ENCODE peak calls at places on chromosomes 12 and 14, in eight cellular contexts. B, J, F, X, K, D, V and C are unnamed samples.

GRCh38 chr12:103933237-103933636 is 3.0 kb downstream of the HSP90B1 start:
- DNase-seq in V (no peak), X (no peak), K (no peak), B (no peak), F (no peak), D (no peak), J (no peak), C (no peak)

GRCh38 chr12:108578264-108578663 is 15.9 kb downstream of the ISCU start:
- DNase-seq in B (no peak), J (no peak), X (no peak), K (no peak), F (no peak), V (no peak), D (no peak), C (no peak)

GRCh38 chr12:106178582-106178981 is 39.8 kb upstream of the NUAK1 start:
- DNase-seq in D (no peak), V (no peak), J (no peak), F (no peak), B (no peak), X (no peak), K (no peak), C (no peak)

GRCh38 chr12:132610051-132610759 is at the start of gene LRCOL1:
- DNase-seq in X (no peak), V (peak), D (no peak), F (peak), K (no peak), B (no peak), J (no peak), C (no peak)

GRCh38 chr12:12465522-12465921 is 97.1 kb downstream of the DUSP16 start:
- DNase-seq in V (no peak), F (no peak), B (no peak), X (no peak), J (no peak), K (no peak), D (no peak), C (no peak)

GRCh38 chr14:39182770-39183684 is 8.0 kb downstream of the PNN start:
- DNase-seq in D (no peak), J (no peak), X (no peak), B (no peak), F (no peak), V (no peak), K (no peak), C (no peak)

GRCh38 chr14:58098507-58098906 is 53.5 kb downstream of the ARMH4 start:
- DNase-seq in K (no peak), J (no peak), X (no peak), V (peak), F (no peak), B (no peak), D (no peak), C (no peak)

GRCh38 chr14:100150932-100151587 is 8.4 kb downstream of the DEGS2 start:
- DNase-seq in D (no peak), F (no peak), B (no peak), V (no peak), J (no peak), K (no peak), X (no peak), C (no peak)

GRCh38 chr12:51270067-51270846 is at the start of gene SMAGP:
- DNase-seq in X (no peak), K (peak), B (peak), J (peak), F (peak), D (no peak), V (no peak), C (no peak)

GRCh38 chr14:37900582-37900981 is 305.2 kb downstream of the TTC6 start:
- DNase-seq in F (peak), B (no peak), K (no peak), D (no peak), J (no peak), V (no peak), X (no peak), C (no peak)

GRCh38 chr12:40730281-40730680 is 38.0 kb downstream of the CNTN1 start:
- DNase-seq in D (no peak), K (no peak), J (no peak), X (no peak), B (no peak), F (no peak), V (no peak), C (no peak)

GRCh38 chr14:79809849-79810612 is 401.3 kb downstream of the DIO2 start:
- DNase-seq in X (no peak), B (peak), F (peak), V (peak), K (peak), D (no peak), J (no peak), C (no peak)

GRCh38 chr14:59688224-59689170 is 111.9 kb upstream of the CCDC175 start:
- DNase-seq in D (no peak), K (peak), V (peak), J (no peak), B (peak), F (peak), X (no peak), C (no peak)

GRCh38 chr12:80936642-80937390 is 918 bp downstream of the LIN7A start:
- DNase-seq in J (no peak), B (peak), X (peak), V (peak), F (peak), D (no peak), K (no peak), C (no peak)

GRCh38 chr14:45112886-45113772 is 21.2 kb downstream of the FKBP3 start:
- DNase-seq in X (no peak), F (peak), V (peak), D (no peak), K (no peak), J (no peak), B (no peak), C (no peak)

GRCh38 chr12:71195338-71195896 is 37.6 kb upstream of the TSPAN8 start:
- DNase-seq in V (no peak), D (no peak), F (no peak), B (peak), J (no peak), X (no peak), K (no peak), C (no peak)

GRCh38 chr14:24339284-24340151 is at the start of gene RIPK3:
- DNase-seq in K (peak), V (no peak), X (no peak), F (no peak), B (peak), J (peak), D (peak), C (peak)

GRCh38 chr12:113152196-113152834 is 2.8 kb downstream of the CFAP73 start:
- DNase-seq in B (no peak), D (no peak), F (no peak), J (no peak), V (no peak), K (no peak), X (no peak), C (no peak)

GRCh38 chr12:19850341-19851065 is 411.2 kb downstream of the AEBP2 start:
- DNase-seq in K (no peak), D (no peak), J (no peak), X (no peak), V (no peak), B (no peak), F (no peak), C (no peak)

GRCh38 chr14:68475802-68476201 is 317.1 kb downstream of the ZFP36L1 start:
- DNase-seq in K (no peak), J (no peak), D (no peak), V (no peak), X (no peak), F (no peak), B (no peak), C (no peak)